ENCODE peak calls at places on chromosomes 1 and 21, in seven cellular contexts. A is neuronal stem cell, Z is mesendoderm, P is mesenchymal stem cell, J is H1, K is H9, F is trophoblast cell. W is an unnamed sample.

GRCh38 chr21:46049890-46050650 is 47.8 kb upstream of the COL6A2 start:
- DNase-seq in J (peak), Z (no peak), K (no peak), P (no peak), F (no peak), A (no peak), W (no peak)

GRCh38 chr1:100736766-100737165 is 17.2 kb downstream of the VCAM1 start:
- DNase-seq in P (peak), Z (no peak), J (no peak), F (no peak), K (no peak), A (no peak), W (peak)

GRCh38 chr1:147177611-147178370 is 5.5 kb upstream of the PRKAB2 start:
- DNase-seq in J (no peak), Z (no peak), K (peak), P (peak), A (no peak), F (no peak), W (peak)

GRCh38 chr1:203597386-203598040 is 29.1 kb upstream of the ATP2B4 start:
- DNase-seq in K (no peak), P (no peak), F (no peak), J (no peak), Z (no peak), A (no peak), W (no peak)

GRCh38 chr1:230194525-230194924 is 127.5 kb downstream of the GALNT2 start:
- DNase-seq in F (no peak), K (no peak), A (no peak), P (no peak), J (no peak), Z (no peak), W (no peak)

GRCh38 chr1:167819849-167820683 is 93.9 kb downstream of the ADCY10 start:
- DNase-seq in J (peak), P (peak), F (peak), A (peak), K (peak), Z (peak), W (peak)

GRCh38 chr1:193543259-193543658 is 356.8 kb upstream of the B3GALT2 start:
- DNase-seq in A (no peak), K (no peak), F (no peak), Z (no peak), P (no peak), J (no peak), W (no peak)

GRCh38 chr1:905811-906531 is 17.8 kb upstream of the SAMD11 start:
- DNase-seq in K (peak), P (no peak), J (peak), A (no peak), F (no peak), Z (no peak), W (no peak)

GRCh38 chr1:54372978-54373377 is 33.2 kb downstream of the SSBP3 start:
- DNase-seq in Z (no peak), P (no peak), A (no peak), F (no peak), J (no peak), K (no peak), W (no peak)

GRCh38 chr1:45522324-45523104 is 830 bp upstream of the PRDX1 start:
- DNase-seq in K (peak), F (peak), P (no peak), J (no peak), Z (peak), A (no peak), W (peak)

GRCh38 chr1:88646852-88647645 is 37.0 kb upstream of the PKN2 start:
- DNase-seq in K (no peak), Z (peak), F (no peak), P (no peak), A (no peak), J (no peak), W (no peak)

GRCh38 chr1:23650344-23650990 is 41.1 kb upstream of the RPL11 start:
- DNase-seq in Z (no peak), P (no peak), J (no peak), A (no peak), K (no peak), F (no peak), W (no peak)

GRCh38 chr21:45551316-45551715 is 9.1 kb upstream of the SLC19A1 start:
- DNase-seq in F (no peak), A (no peak), Z (no peak), P (peak), J (no peak), K (no peak), W (peak)

GRCh38 chr1:224067621-224068457 is 46.1 kb upstream of the FBXO28 start:
- DNase-seq in A (no peak), J (no peak), P (peak), F (no peak), Z (no peak), K (no peak), W (peak)

GRCh38 chr1:165451696-165452095 is 6.8 kb upstream of the RXRG start:
- DNase-seq in P (no peak), K (no peak), A (no peak), Z (no peak), J (no peak), F (no peak), W (no peak)

GRCh38 chr1:8706995-8707396 is 110.4 kb downstream of the RERE start:
- DNase-seq in F (peak), P (peak), Z (peak), J (no peak), K (no peak), A (peak), W (peak)

GRCh38 chr1:1599919-1600860 is at the start of gene FNDC10:
- DNase-seq in Z (no peak), P (no peak), F (no peak), A (no peak), J (peak), K (peak), W (no peak)

GRCh38 chr1:31930827-31931226 is 7.3 kb downstream of the PTP4A2 start:
- DNase-seq in K (no peak), Z (no peak), J (no peak), F (no peak), P (no peak), A (no peak), W (no peak)

GRCh38 chr1:79568411-79568810 is 561.9 kb upstream of the ADGRL4 start:
- DNase-seq in P (peak), J (no peak), K (no peak), F (no peak), Z (no peak), A (no peak), W (peak)

GRCh38 chr21:38680401-38680800 is 125.3 kb upstream of the ETS2 start:
- DNase-seq in J (no peak), F (no peak), P (peak), A (no peak), Z (no peak), K (no peak), W (no peak)

GRCh38 chr1:23422313-23422877 is 2.2 kb downstream of the TCEA3 start:
- DNase-seq in F (no peak), K (no peak), A (no peak), J (no peak), P (peak), Z (no peak), W (peak)

GRCh38 chr1:84936116-84936810 is 43.3 kb upstream of the LPAR3 start:
- DNase-seq in Z (peak), J (peak), F (no peak), K (no peak), P (peak), A (peak), W (peak)

GRCh38 chr1:229119161-229119560 is 151.8 kb upstream of the RAB4A start:
- DNase-seq in F (no peak), J (no peak), P (no peak), A (no peak), Z (no peak), K (no peak), W (no peak)

GRCh38 chr1:229119876-229120275 is 151.0 kb upstream of the RAB4A start:
- DNase-seq in Z (no peak), F (no peak), A (no peak), J (no peak), P (peak), K (no peak), W (peak)

GRCh38 chr1:229124471-229125198 is 146.3 kb upstream of the RAB4A start:
- DNase-seq in J (no peak), K (no peak), P (no peak), Z (no peak), F (no peak), A (no peak), W (no peak)

GRCh38 chr1:229122606-229123005 is 148.3 kb upstream of the RAB4A start:
- DNase-seq in K (no peak), F (no peak), P (no peak), J (no peak), A (no peak), Z (no peak), W (no peak)

DNA sequence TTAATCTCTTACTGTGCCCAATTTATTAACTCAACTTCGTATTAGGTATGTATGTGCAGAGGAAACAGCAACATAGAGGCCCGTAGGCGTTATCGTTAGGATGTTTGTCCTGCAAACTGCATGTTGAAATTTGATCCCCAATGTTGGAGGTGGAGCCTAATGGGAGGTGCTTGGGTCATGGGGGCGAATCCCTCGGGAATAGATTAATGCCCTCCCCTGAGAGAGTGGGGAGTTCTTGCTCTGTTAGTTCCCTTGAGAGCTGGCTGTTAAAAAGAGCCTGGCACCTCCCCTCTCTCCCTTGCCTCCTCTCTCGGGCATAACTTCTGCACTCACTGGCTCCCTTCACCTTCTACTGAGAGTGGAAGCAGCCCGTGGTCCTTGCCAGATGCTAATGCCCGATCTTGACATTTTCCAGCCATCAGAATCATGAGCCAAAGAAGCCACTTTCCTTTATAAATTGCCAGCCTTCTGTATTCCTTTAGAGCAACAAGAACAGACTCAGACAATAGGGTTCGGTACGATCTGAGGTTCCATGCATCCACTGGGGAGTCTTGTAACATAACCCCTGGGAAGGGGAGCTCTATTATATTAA is 149.0 kb upstream of the RAB4A start:
- DNase-seq in F (no peak), Z (no peak), A (no peak), P (no peak), J (no peak), K (no peak), W (no peak)
- H2BK5ac ChIP-seq in F (no peak), Z (no peak), A (no peak), P (no peak), J (no peak), K (no peak), W (no peak)

DNA sequence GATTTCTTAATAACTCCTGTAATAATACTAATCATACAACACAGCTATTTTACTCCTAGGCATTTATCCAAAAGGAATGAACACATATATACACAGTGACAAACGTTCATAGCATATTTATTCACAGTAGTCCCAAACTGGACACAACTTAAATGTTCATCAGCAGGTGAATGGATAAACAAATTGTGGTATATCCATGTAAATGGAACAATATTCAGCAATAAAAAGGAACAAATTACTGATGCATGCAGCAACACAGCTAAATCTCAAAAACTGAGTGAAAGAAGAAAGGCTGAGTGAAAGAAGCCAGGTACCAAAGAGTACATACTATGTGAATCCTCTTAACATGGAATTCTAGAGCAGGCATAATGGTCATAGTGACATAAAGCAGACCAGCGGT is 242.7 kb upstream of the USP24 start:
- DNase-seq in A (no peak), K (no peak), P (no peak), F (no peak), Z (no peak), J (no peak), W (no peak)
- H2BK5ac ChIP-seq in A (no peak), K (no peak), P (no peak), F (no peak), Z (no peak), J (no peak), W (no peak)

DNA sequence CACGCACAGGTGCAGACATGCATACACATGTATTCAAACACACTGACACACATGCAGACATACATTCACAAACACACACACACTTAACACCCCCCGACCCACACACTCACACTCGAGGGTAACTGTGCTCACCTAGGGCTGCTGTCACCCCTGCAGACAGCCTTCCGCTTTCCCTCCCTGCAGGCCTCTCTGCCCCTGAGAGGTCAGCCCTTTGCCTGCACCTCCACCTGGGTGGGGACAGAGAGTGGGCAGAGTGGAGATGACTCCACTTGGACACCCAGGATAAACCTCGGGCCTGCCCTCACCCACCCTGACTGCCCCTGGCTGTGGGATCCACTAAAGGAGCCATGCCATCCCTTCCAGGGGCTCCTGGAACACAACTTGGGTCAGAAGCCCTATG is 264.3 kb downstream of the PTPRU start:
- DNase-seq in J (peak), K (peak), P (no peak), A (no peak), Z (no peak), F (no peak), W (no peak)
- H2BK5ac ChIP-seq in J (peak), K (no peak), P (no peak), A (peak), Z (no peak), F (no peak), W (no peak)

GRCh38 chr1:236844499-236845271 is 49.6 kb downstream of the MTR start:
- DNase-seq in P (peak), J (no peak), A (no peak), K (no peak), Z (peak), F (peak), W (peak)
- H2BK5ac ChIP-seq in P (no peak), J (no peak), A (no peak), K (no peak), Z (no peak), F (peak), W (peak)

DNA sequence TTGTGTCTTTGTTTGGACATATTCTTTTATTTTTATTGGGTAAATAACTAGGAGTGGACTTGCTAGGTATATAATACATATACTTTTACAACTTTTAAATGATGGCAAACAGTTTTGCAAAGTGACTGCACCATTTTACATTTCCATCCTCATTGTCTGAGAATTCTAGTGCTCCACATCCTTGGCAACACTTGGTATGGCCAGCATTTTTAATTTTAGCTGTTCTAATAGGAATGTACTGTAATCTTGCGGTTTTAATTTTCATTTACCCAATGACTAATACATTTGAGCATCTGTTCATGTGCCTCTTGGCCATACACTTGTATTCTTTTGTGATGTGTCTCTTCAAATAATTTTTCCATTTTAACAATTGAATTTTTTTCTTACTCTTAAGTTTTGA is 37.0 kb upstream of the ATP6V1G3 start:
- DNase-seq in P (no peak), A (no peak), Z (no peak), J (no peak), K (no peak), F (no peak), W (peak)
- H2BK5ac ChIP-seq in P (no peak), A (no peak), Z (no peak), J (no peak), K (no peak), F (no peak), W (peak)

DNA sequence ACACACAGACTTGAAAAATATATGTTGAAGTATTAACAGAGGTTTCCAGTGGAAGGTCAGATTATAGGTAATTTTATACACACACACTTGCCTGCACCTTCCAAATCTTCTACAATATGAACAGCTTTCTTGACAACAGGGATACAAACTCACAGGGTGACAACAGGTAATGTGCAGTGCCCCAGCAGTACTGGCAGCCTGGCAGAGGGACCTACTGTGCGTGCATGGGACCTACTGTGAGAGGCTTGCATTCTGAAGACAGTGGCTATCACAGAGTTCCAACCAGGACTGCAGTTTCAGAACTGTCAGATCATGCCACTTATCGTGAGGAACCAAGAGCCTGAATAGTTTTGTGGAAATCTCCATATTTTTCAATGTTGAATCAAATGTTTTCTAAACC is 3.8 kb downstream of the SCYL3 start:
- DNase-seq in P (no peak), Z (no peak), K (no peak), A (no peak), J (no peak), F (no peak), W (no peak)
- H2BK5ac ChIP-seq in P (no peak), Z (no peak), K (no peak), A (no peak), J (no peak), F (no peak), W (no peak)

GRCh38 chr1:38444770-38445442 is 398.3 kb upstream of the POU3F1 start:
- DNase-seq in F (no peak), A (no peak), K (no peak), J (peak), Z (no peak), P (no peak), W (no peak)
- H2BK5ac ChIP-seq in F (no peak), A (no peak), K (no peak), J (no peak), Z (no peak), P (no peak), W (no peak)

GRCh38 chr1:182374101-182374834 is 17.3 kb downstream of the GLUL start:
- DNase-seq in K (no peak), F (no peak), P (no peak), Z (no peak), A (no peak), J (no peak), W (no peak)
- H2BK5ac ChIP-seq in K (no peak), F (no peak), P (no peak), Z (no peak), A (no peak), J (no peak), W (no peak)

DNA sequence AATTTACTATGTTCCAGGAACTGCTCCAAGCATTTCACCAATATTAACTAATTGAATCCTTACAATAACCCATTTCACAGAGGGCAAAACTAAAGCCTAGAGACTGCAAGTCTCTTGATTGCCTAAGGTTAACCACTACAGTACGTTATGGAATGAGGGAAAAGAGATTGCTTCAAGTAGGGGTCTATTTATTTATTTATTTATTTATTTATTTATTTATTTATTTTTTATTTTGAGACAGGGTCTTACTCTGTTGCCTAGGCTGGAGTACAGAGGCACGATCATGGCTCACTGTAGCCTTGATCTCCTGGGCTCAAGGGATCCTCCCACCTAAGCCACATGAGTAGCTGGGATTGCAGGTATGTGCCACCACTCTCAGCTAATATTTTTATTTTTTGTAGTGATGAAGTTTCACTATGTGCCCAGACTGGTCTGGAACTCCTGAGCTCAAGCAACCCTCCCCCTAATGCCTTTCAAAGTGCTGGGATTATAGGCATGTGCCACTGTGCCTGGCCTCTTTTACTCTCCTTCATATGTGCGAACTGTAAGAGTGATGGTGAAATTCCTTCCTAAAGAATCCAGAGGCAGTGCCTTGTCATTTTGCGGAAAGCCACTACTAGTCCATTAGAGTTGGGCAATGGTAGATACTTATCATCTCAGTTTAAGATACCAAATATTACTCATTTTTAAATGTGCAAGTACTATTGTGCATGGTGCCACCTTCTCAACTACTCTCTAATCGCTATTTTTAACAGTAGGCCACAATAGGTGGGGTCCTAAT is 65.7 kb upstream of the CYP2J2 start:
- DNase-seq in F (peak), K (no peak), J (no peak), P (no peak), Z (no peak), A (no peak), W (no peak)
- H2BK5ac ChIP-seq in F (no peak), K (no peak), J (no peak), P (no peak), Z (no peak), A (no peak), W (no peak)

DNA sequence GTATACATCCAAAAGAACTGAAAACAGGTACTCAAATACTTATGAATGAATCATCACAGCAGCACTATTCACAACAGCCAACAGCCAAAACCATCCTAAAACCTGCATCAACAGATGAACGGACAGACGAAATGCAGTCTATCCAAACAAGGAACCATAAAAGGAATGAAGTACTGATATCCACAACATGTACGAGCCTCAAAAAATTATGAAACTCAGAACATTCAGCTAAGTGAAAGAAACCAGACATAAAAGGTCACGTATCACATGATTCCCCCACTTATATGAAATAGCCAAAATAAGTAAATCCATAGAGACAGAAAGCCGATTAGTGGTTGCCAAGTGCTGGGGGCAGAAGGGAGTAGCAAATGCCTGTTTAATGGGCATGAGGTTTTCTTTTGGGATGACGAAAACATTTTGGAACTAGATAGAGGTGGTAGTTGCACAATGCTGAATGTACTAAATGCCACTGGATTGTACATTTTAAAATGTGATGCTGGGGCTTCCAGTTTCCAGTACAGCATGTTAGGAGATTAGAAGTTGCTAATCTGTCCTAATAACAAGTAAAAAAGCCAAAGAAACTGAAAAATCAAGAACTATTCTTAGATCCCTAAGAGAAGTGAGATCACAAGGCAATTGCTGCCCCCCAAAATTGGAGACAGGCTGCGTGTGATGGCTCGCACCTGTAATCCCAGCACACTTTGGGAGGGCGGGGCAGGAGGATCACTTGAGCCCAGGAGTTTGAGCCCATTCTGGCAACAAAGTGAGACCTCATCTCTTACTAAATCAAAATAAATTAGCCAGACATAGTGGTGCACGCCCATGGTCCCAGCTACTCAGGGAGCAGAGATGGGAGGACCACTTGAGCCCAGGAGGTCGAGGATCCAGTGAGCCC is 25.3 kb downstream of the CLSTN1 start:
- DNase-seq in F (peak), K (no peak), J (no peak), P (peak), A (no peak), Z (no peak), W (peak)
- H2BK5ac ChIP-seq in F (no peak), K (no peak), J (no peak), P (no peak), A (no peak), Z (no peak), W (no peak)

W was measured in IMR-90.